ENCODE peak calls at places on chromosomes 13 and 19, in ten cellular contexts. One of them, this sample, is unnamed.

GRCh38 chr19:51546650-51547396 is 15.4 kb upstream of the SIGLEC6 start:
- DNase-seq in fibroblast of lung: peak
- DNase-seq in HCT116: no peak
- DNase-seq in AG10803: peak
- DNase-seq in H9: no peak
- DNase-seq in heart right ventricle: no peak
- DNase-seq in testis: no peak
- DNase-seq in upper lobe of left lung: no peak
- DNase-seq in AG04450: no peak
- DNase-seq in neural progenitor cell: no peak
- DNase-seq in this sample: no peak

GRCh38 chr19:35269425-35270117 is 809 bp downstream of the USF2 start:
- DNase-seq in fibroblast of lung: peak
- DNase-seq in HCT116: peak
- DNase-seq in AG10803: peak
- DNase-seq in H9: peak
- DNase-seq in heart right ventricle: peak
- DNase-seq in testis: peak
- DNase-seq in upper lobe of left lung: peak
- DNase-seq in AG04450: peak
- DNase-seq in neural progenitor cell: peak
- DNase-seq in this sample: peak

GRCh38 chr13:46278474-46278873 is 66.7 kb downstream of the LRRC63 start:
- DNase-seq in fibroblast of lung: no peak
- DNase-seq in HCT116: no peak
- DNase-seq in AG10803: no peak
- DNase-seq in H9: peak
- DNase-seq in heart right ventricle: no peak
- DNase-seq in testis: no peak
- DNase-seq in upper lobe of left lung: no peak
- DNase-seq in AG04450: no peak
- DNase-seq in neural progenitor cell: peak
- DNase-seq in this sample: no peak

GRCh38 chr13:21435710-21436151 is 23.4 kb downstream of the ZDHHC20 start:
- DNase-seq in fibroblast of lung: peak
- DNase-seq in HCT116: peak
- DNase-seq in AG10803: peak
- DNase-seq in H9: no peak
- DNase-seq in heart right ventricle: peak
- DNase-seq in testis: peak
- DNase-seq in upper lobe of left lung: no peak
- DNase-seq in AG04450: peak
- DNase-seq in neural progenitor cell: no peak
- DNase-seq in this sample: peak

GRCh38 chr19:30222428-30222873 is 149.7 kb upstream of the ZNF536 start:
- DNase-seq in fibroblast of lung: no peak
- DNase-seq in HCT116: no peak
- DNase-seq in AG10803: no peak
- DNase-seq in H9: peak
- DNase-seq in heart right ventricle: no peak
- DNase-seq in testis: no peak
- DNase-seq in upper lobe of left lung: peak
- DNase-seq in AG04450: no peak
- DNase-seq in neural progenitor cell: peak
- DNase-seq in this sample: peak

GRCh38 chr19:32287811-32288227 is 57.6 kb upstream of the ZNF507 start:
- DNase-seq in fibroblast of lung: peak
- DNase-seq in HCT116: peak
- DNase-seq in AG10803: peak
- DNase-seq in H9: peak
- DNase-seq in heart right ventricle: peak
- DNase-seq in testis: peak
- DNase-seq in upper lobe of left lung: no peak
- DNase-seq in AG04450: peak
- DNase-seq in neural progenitor cell: peak
- DNase-seq in this sample: no peak

GRCh38 chr13:44934724-44935123 is 54.5 kb downstream of the NUFIP1 start:
- DNase-seq in fibroblast of lung: peak
- DNase-seq in HCT116: no peak
- DNase-seq in AG10803: peak
- DNase-seq in H9: no peak
- DNase-seq in heart right ventricle: no peak
- DNase-seq in testis: no peak
- DNase-seq in upper lobe of left lung: no peak
- DNase-seq in AG04450: no peak
- DNase-seq in neural progenitor cell: no peak
- DNase-seq in this sample: peak

GRCh38 chr19:17889609-17890214 is 18.0 kb downstream of the SLC5A5 start:
- DNase-seq in fibroblast of lung: peak
- DNase-seq in HCT116: no peak
- DNase-seq in AG10803: peak
- DNase-seq in H9: peak
- DNase-seq in heart right ventricle: peak
- DNase-seq in testis: peak
- DNase-seq in upper lobe of left lung: no peak
- DNase-seq in AG04450: no peak
- DNase-seq in neural progenitor cell: peak
- DNase-seq in this sample: no peak

GRCh38 chr19:58409010-58409790 is 751 bp downstream of the ZNF584 start:
- DNase-seq in fibroblast of lung: no peak
- DNase-seq in HCT116: no peak
- DNase-seq in AG10803: no peak
- DNase-seq in H9: peak
- DNase-seq in heart right ventricle: no peak
- DNase-seq in testis: peak
- DNase-seq in upper lobe of left lung: no peak
- DNase-seq in AG04450: no peak
- DNase-seq in neural progenitor cell: peak
- DNase-seq in this sample: no peak

GRCh38 chr13:71876648-71877279 is 9.8 kb upstream of the DACH1 start:
- DNase-seq in fibroblast of lung: no peak
- DNase-seq in HCT116: no peak
- DNase-seq in AG10803: no peak
- DNase-seq in H9: no peak
- DNase-seq in heart right ventricle: no peak
- DNase-seq in testis: no peak
- DNase-seq in upper lobe of left lung: no peak
- DNase-seq in AG04450: no peak
- DNase-seq in neural progenitor cell: no peak
- DNase-seq in this sample: no peak

GRCh38 chr19:11025006-11025405 is 64.2 kb downstream of the SMARCA4 start:
- DNase-seq in fibroblast of lung: no peak
- DNase-seq in HCT116: no peak
- DNase-seq in AG10803: no peak
- DNase-seq in H9: no peak
- DNase-seq in heart right ventricle: no peak
- DNase-seq in testis: no peak
- DNase-seq in upper lobe of left lung: no peak
- DNase-seq in AG04450: no peak
- DNase-seq in neural progenitor cell: no peak
- DNase-seq in this sample: no peak

GRCh38 chr19:18313398-18313797 is 9.5 kb downstream of the LSM4 start:
- DNase-seq in fibroblast of lung: no peak
- DNase-seq in HCT116: no peak
- DNase-seq in AG10803: no peak
- DNase-seq in H9: no peak
- DNase-seq in heart right ventricle: no peak
- DNase-seq in testis: no peak
- DNase-seq in upper lobe of left lung: no peak
- DNase-seq in AG04450: no peak
- DNase-seq in neural progenitor cell: no peak
- DNase-seq in this sample: no peak

GRCh38 chr19:11425719-11426457 is 6.8 kb upstream of the RGL3 start:
- DNase-seq in fibroblast of lung: no peak
- DNase-seq in HCT116: no peak
- DNase-seq in AG10803: no peak
- DNase-seq in H9: peak
- DNase-seq in heart right ventricle: no peak
- DNase-seq in testis: peak
- DNase-seq in upper lobe of left lung: no peak
- DNase-seq in AG04450: no peak
- DNase-seq in neural progenitor cell: no peak
- DNase-seq in this sample: no peak

GRCh38 chr19:5968431-5969373 is 9.2 kb downstream of the RANBP3 start:
- DNase-seq in fibroblast of lung: peak
- DNase-seq in HCT116: no peak
- DNase-seq in AG10803: no peak
- DNase-seq in H9: peak
- DNase-seq in heart right ventricle: no peak
- DNase-seq in testis: no peak
- DNase-seq in upper lobe of left lung: no peak
- DNase-seq in AG04450: no peak
- DNase-seq in neural progenitor cell: no peak
- DNase-seq in this sample: no peak
- TF ChIP-seq CTCF in fibroblast of lung: no peak
- TF ChIP-seq CTCF in HCT116: no peak
- TF ChIP-seq CTCF in AG10803: no peak
- TF ChIP-seq CTCF in H9: no peak
- TF ChIP-seq CTCF in heart right ventricle: no peak
- TF ChIP-seq CTCF in testis: no peak
- TF ChIP-seq CTCF in upper lobe of left lung: no peak
- TF ChIP-seq CTCF in AG04450: no peak
- TF ChIP-seq CTCF in neural progenitor cell: no peak
- TF ChIP-seq CTCF in this sample: no peak

GRCh38 chr19:13718733-13719132 is 45.6 kb upstream of the MRI1 start:
- DNase-seq in fibroblast of lung: peak
- DNase-seq in HCT116: no peak
- DNase-seq in AG10803: peak
- DNase-seq in H9: peak
- DNase-seq in heart right ventricle: no peak
- DNase-seq in testis: peak
- DNase-seq in upper lobe of left lung: no peak
- DNase-seq in AG04450: peak
- DNase-seq in neural progenitor cell: peak
- DNase-seq in this sample: no peak
- TF ChIP-seq CTCF in fibroblast of lung: peak
- TF ChIP-seq CTCF in HCT116: peak
- TF ChIP-seq CTCF in AG10803: peak
- TF ChIP-seq CTCF in H9: peak
- TF ChIP-seq CTCF in heart right ventricle: peak
- TF ChIP-seq CTCF in testis: no peak
- TF ChIP-seq CTCF in upper lobe of left lung: peak
- TF ChIP-seq CTCF in AG04450: peak
- TF ChIP-seq CTCF in neural progenitor cell: peak
- TF ChIP-seq CTCF in this sample: no peak

GRCh38 chr19:2154587-2155075 is 3.3 kb upstream of the AP3D1 start:
- DNase-seq in fibroblast of lung: peak
- DNase-seq in HCT116: no peak
- DNase-seq in AG10803: no peak
- DNase-seq in H9: no peak
- DNase-seq in heart right ventricle: no peak
- DNase-seq in testis: no peak
- DNase-seq in upper lobe of left lung: no peak
- DNase-seq in AG04450: no peak
- DNase-seq in neural progenitor cell: no peak
- DNase-seq in this sample: no peak

GRCh38 chr19:2164020-2164988 is 571 bp downstream of the DOT1L start:
- DNase-seq in fibroblast of lung: no peak
- DNase-seq in HCT116: no peak
- DNase-seq in AG10803: no peak
- DNase-seq in H9: no peak
- DNase-seq in heart right ventricle: no peak
- DNase-seq in testis: no peak
- DNase-seq in upper lobe of left lung: no peak
- DNase-seq in AG04450: no peak
- DNase-seq in neural progenitor cell: peak
- DNase-seq in this sample: no peak

GRCh38 chr19:2157452-2157851 is 6.1 kb upstream of the AP3D1 start:
- DNase-seq in fibroblast of lung: no peak
- DNase-seq in HCT116: no peak
- DNase-seq in AG10803: no peak
- DNase-seq in H9: no peak
- DNase-seq in heart right ventricle: no peak
- DNase-seq in testis: no peak
- DNase-seq in upper lobe of left lung: no peak
- DNase-seq in AG04450: no peak
- DNase-seq in neural progenitor cell: no peak
- DNase-seq in this sample: no peak

GRCh38 chr19:2160384-2160783 is 3.3 kb upstream of the DOT1L start:
- DNase-seq in fibroblast of lung: no peak
- DNase-seq in HCT116: no peak
- DNase-seq in AG10803: no peak
- DNase-seq in H9: no peak
- DNase-seq in heart right ventricle: no peak
- DNase-seq in testis: no peak
- DNase-seq in upper lobe of left lung: no peak
- DNase-seq in AG04450: no peak
- DNase-seq in neural progenitor cell: no peak
- DNase-seq in this sample: no peak
- TF ChIP-seq CTCF in fibroblast of lung: no peak
- TF ChIP-seq CTCF in HCT116: no peak
- TF ChIP-seq CTCF in AG10803: no peak
- TF ChIP-seq CTCF in H9: no peak
- TF ChIP-seq CTCF in heart right ventricle: no peak
- TF ChIP-seq CTCF in testis: no peak
- TF ChIP-seq CTCF in upper lobe of left lung: no peak
- TF ChIP-seq CTCF in AG04450: no peak
- TF ChIP-seq CTCF in neural progenitor cell: no peak
- TF ChIP-seq CTCF in this sample: no peak

DNA sequence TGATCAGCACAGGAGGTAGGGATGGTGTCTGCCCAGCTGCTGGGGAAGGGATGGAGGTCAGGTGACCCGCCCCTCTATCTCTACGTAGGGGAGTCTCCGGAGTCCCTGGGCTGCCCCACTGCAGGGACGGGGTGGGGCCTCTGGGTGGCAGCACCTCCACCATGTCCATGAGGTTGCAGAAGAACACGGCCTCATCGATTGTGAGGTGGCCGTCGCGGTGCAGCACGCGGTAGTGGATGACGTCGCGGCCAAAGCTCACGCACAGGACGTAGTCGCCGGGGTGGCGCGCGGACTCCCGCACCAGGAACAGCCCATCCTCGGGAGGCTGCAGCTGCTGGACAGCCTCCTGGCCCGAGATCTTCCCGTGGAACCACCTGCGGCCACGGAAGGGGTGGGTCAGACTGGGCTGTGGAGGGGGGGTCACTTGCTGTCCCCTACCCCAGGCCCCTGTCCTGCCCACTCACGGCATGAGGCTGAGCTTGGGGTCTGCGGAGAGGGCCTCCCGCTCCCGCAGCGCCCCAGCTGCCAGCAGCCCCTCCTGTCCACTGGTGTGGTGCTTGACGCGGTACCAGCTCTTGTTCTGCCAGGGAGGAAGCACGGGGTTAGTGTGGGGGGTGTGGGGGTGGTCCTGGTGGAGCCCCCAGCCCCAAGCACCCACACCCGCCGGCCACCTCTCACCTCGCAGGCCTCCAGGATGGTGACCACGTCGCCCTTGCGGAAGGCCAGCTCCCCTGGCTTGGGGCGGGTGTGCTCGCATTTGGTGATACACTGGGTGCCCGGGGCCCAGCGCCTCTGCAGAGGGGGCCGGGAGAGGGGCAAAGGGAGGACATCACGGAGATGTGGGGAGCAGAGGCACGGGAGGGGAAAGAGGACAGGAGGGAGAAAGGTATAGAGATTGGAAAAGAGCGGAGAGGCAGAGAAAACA is 2.3 kb downstream of the MATK start:
- DNase-seq in fibroblast of lung: no peak
- DNase-seq in HCT116: no peak
- DNase-seq in AG10803: no peak
- DNase-seq in H9: peak
- DNase-seq in heart right ventricle: no peak
- DNase-seq in testis: no peak
- DNase-seq in upper lobe of left lung: peak
- DNase-seq in AG04450: no peak
- DNase-seq in neural progenitor cell: peak
- DNase-seq in this sample: no peak
- TF ChIP-seq CTCF in fibroblast of lung: no peak
- TF ChIP-seq CTCF in HCT116: peak
- TF ChIP-seq CTCF in AG10803: no peak
- TF ChIP-seq CTCF in H9: peak
- TF ChIP-seq CTCF in heart right ventricle: peak
- TF ChIP-seq CTCF in testis: no peak
- TF ChIP-seq CTCF in upper lobe of left lung: peak
- TF ChIP-seq CTCF in AG04450: no peak
- TF ChIP-seq CTCF in neural progenitor cell: peak
- TF ChIP-seq CTCF in this sample: peak

This sample was measured in GM13977.